ENCODE peak calls at places on chromosomes 3 and 15, in ten cellular contexts. H, V, A, B, N, S, K, G, O and T are unnamed samples.

GRCh38 chr3:27357665-27358258 is 11.4 kb downstream of the NEK10 start:
- DNase-seq in H (peak; percentile 32), V (no peak), A (peak; percentile 76), B (peak; percentile 71), N (peak; percentile 70), S (peak; percentile 25), K (peak; percentile 76), G (peak; percentile 28), O (peak; percentile 75), T (no peak)

GRCh38 chr3:101066776-101067175 is 73.6 kb upstream of the ABI3BP start:
- DNase-seq in H (no peak), V (no peak), A (no peak), B (no peak), N (peak; percentile 39), S (no peak), K (peak; percentile 51), G (no peak), O (no peak), T (no peak)

GRCh38 chr3:183158113-183158512 is 4.4 kb downstream of the LAMP3 start:
- DNase-seq in H (no peak), V (no peak), A (peak; percentile 64), B (no peak), N (no peak), S (no peak), K (no peak), G (no peak), O (no peak), T (no peak)

GRCh38 chr15:42921049-42921731 is 612 bp upstream of the TTBK2 start:
- DNase-seq in H (peak; percentile 27), V (peak; percentile 32), A (peak; percentile 35), B (peak; percentile 39), N (no peak), S (peak; percentile 10), K (peak; percentile 69), G (no peak), O (peak; percentile 33), T (peak; percentile 65)

GRCh38 chr3:32310918-32311839 is 72.7 kb downstream of the CMTM8 start:
- DNase-seq in H (no peak), V (no peak), A (no peak), B (no peak), N (no peak), S (no peak), K (no peak), G (no peak), O (no peak), T (no peak)

GRCh38 chr3:127074900-127075360 is 92.0 kb downstream of the PLXNA1 start:
- DNase-seq in H (peak; percentile 73), V (no peak), A (peak; percentile 93), B (peak; percentile 70), N (peak; percentile 81), S (no peak), K (no peak), G (peak; percentile 66), O (no peak), T (no peak)

GRCh38 chr3:118833075-118833474 is 201.6 kb downstream of the IGSF11 start:
- DNase-seq in H (no peak), V (no peak), A (no peak), B (no peak), N (peak; percentile 32), S (no peak), K (no peak), G (no peak), O (no peak), T (no peak)

GRCh38 chr3:99526927-99527326 is 111.5 kb upstream of the COL8A1 start:
- DNase-seq in H (no peak), V (no peak), A (no peak), B (no peak), N (no peak), S (no peak), K (no peak), G (no peak), O (no peak), T (no peak)

GRCh38 chr15:92681141-92681622 is 25.6 kb upstream of the FAM174B start:
- DNase-seq in H (no peak), V (no peak), A (no peak), B (no peak), N (peak; percentile 96), S (peak; percentile 34), K (no peak), G (peak; percentile 11), O (no peak), T (peak; percentile 78)

GRCh38 chr15:51162865-51163762 is 68.4 kb upstream of the TNFAIP8L3 start:
- DNase-seq in H (peak; percentile 87), V (peak; percentile 55), A (peak; percentile 72), B (peak; percentile 68), N (peak; percentile 80), S (peak; percentile 68), K (peak; percentile 88), G (peak; percentile 49), O (peak; percentile 67), T (peak; percentile 69)

GRCh38 chr15:77595231-77595630 is 37.5 kb downstream of the LINGO1 start:
- DNase-seq in H (no peak), V (no peak), A (no peak), B (no peak), N (no peak), S (no peak), K (no peak), G (no peak), O (no peak), T (no peak)

GRCh38 chr3:29512620-29513019 is 231.7 kb downstream of the RBMS3 start:
- DNase-seq in H (no peak), V (no peak), A (no peak), B (no peak), N (no peak), S (no peak), K (no peak), G (no peak), O (no peak), T (no peak)
- H3K4me3 ChIP-seq in H (no peak overlapping the region), V (no peak overlapping the region), A (no peak overlapping the region), B (no peak overlapping the region), N (no peak overlapping the region), S (peak overlapping the region; percentile 20), K (no peak overlapping the region), G (no peak overlapping the region), O (no peak overlapping the region), T (no peak overlapping the region)

GRCh38 chr3:151087648-151088047 is 2.2 kb downstream of the MED12L start:
- DNase-seq in H (no peak), V (no peak), A (no peak), B (no peak), N (no peak), S (no peak), K (no peak), G (no peak), O (no peak), T (no peak)

GRCh38 chr3:151093905-151094304 is 8.4 kb downstream of the MED12L start:
- DNase-seq in H (no peak), V (no peak), A (no peak), B (no peak), N (no peak), S (no peak), K (no peak), G (no peak), O (peak; percentile 13), T (no peak)

GRCh38 chr3:151096697-151097096 is 11.2 kb downstream of the MED12L start:
- DNase-seq in H (no peak), V (no peak), A (no peak), B (no peak), N (no peak), S (no peak), K (no peak), G (no peak), O (no peak), T (no peak)

GRCh38 chr3:151091685-151092352 is 6.4 kb downstream of the MED12L start:
- DNase-seq in H (no peak), V (no peak), A (peak; percentile 20), B (no peak), N (no peak), S (no peak), K (no peak), G (no peak), O (no peak), T (no peak)

GRCh38 chr3:151093148-151093547 is 7.7 kb downstream of the MED12L start:
- DNase-seq in H (no peak), V (no peak), A (no peak), B (no peak), N (no peak), S (no peak), K (no peak), G (no peak), O (no peak), T (no peak)
- H3K4me3 ChIP-seq in H (no peak overlapping the region), V (no peak overlapping the region), A (no peak overlapping the region), B (no peak overlapping the region), N (no peak overlapping the region), S (no peak overlapping the region), K (no peak overlapping the region), G (no peak overlapping the region), O (no peak overlapping the region), T (no peak overlapping the region)

GRCh38 chr3:62956411-62956810 is 81.2 kb upstream of the CADPS start:
- DNase-seq in H (no peak), V (no peak), A (no peak), B (no peak), N (no peak), S (no peak), K (no peak), G (no peak), O (no peak), T (no peak)

GRCh38 chr3:62955126-62955525 is 79.9 kb upstream of the CADPS start:
- DNase-seq in H (peak; percentile 25), V (no peak), A (no peak), B (no peak), N (no peak), S (no peak), K (no peak), G (no peak), O (no peak), T (no peak)

GRCh38 chr3:62950227-62950626 is 75.0 kb upstream of the CADPS start:
- DNase-seq in H (no peak), V (no peak), A (no peak), B (no peak), N (no peak), S (no peak), K (no peak), G (no peak), O (peak; percentile 45), T (no peak)

GRCh38 chr3:62954579-62954978 is 79.4 kb upstream of the CADPS start:
- DNase-seq in H (no peak), V (no peak), A (peak; percentile 35), B (no peak), N (no peak), S (no peak), K (no peak), G (no peak), O (no peak), T (no peak)

DNA sequence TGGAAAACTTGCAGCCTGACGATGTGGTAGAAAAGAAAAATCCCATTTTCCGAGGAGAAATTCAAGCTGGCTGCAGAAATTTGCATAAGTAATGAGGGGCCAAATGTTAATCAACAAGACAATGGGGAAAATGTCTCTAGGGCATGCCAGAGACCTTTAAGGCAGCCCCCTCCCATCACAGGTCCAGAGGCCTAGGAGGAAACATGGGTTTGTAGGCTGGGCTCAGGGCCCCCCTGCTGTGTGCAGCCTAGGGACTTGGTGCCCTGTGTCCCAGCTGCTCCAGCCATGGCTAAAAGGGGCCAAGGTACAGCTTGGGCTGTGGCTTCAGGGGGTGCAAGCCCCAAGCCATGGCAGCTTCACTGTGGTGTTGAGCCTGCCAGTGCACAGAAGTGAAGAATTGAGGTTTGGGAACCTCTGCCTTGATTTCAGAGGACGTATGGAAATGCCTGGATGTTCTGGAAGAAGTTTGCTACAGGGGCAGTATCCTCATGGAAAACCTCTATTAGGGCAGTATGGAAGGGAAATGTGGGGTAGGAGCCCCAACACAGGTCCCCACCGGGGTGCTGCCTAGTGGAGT is 75.9 kb upstream of the CADPS start:
- DNase-seq in H (no peak), V (no peak), A (no peak), B (no peak), N (no peak), S (no peak), K (no peak), G (no peak), O (no peak), T (no peak)
- H3K4me3 ChIP-seq in H (peak overlapping the region; percentile 16), V (no peak overlapping the region), A (no peak overlapping the region), B (no peak overlapping the region), N (no peak overlapping the region), S (no peak overlapping the region), K (no peak overlapping the region), G (no peak overlapping the region), O (no peak overlapping the region), T (no peak overlapping the region)

GRCh38 chr15:74174216-74174965 is 881 bp downstream of the ISLR start:
- DNase-seq in H (peak; percentile 75), V (peak; percentile 35), A (no peak), B (no peak), N (peak; percentile 41), S (peak; percentile 62), K (peak; percentile 48), G (no peak), O (no peak), T (peak; percentile 77)
- H3K4me3 ChIP-seq in H (no peak overlapping the region), V (no peak overlapping the region), A (no peak overlapping the region), B (no peak overlapping the region), N (peak overlapping the region; percentile 61), S (peak overlapping the region; percentile 44), K (no peak overlapping the region), G (peak overlapping the region; percentile 18), O (no peak overlapping the region), T (peak overlapping the region; percentile 46)